ENCODE peak calls at places on chromosomes 12 and 14, in six cellular contexts. One of them, this sample, is unnamed.

GRCh38 chr12:30000401-30000800 is 216.7 kb upstream of the TMTC1 start:
- DNase-seq in fibroblast of the aortic adventitia: peak
- DNase-seq in BJ: no peak
- DNase-seq in thoracic aorta: no peak
- DNase-seq in cardiac muscle cell: peak
- DNase-seq in ovary: no peak
- DNase-seq in this sample: peak

GRCh38 chr12:94152292-94153083 is 4.1 kb downstream of the PLXNC1 start:
- DNase-seq in ovary: no peak
- DNase-seq in fibroblast of the aortic adventitia: no peak
- DNase-seq in thoracic aorta: no peak
- DNase-seq in BJ: no peak
- DNase-seq in cardiac muscle cell: no peak
- DNase-seq in this sample: no peak

GRCh38 chr14:22052795-22053194 is 379.2 kb upstream of the OR4E1 start:
- DNase-seq in thoracic aorta: no peak
- DNase-seq in fibroblast of the aortic adventitia: no peak
- DNase-seq in BJ: no peak
- DNase-seq in ovary: no peak
- DNase-seq in cardiac muscle cell: no peak
- DNase-seq in this sample: no peak

GRCh38 chr12:97283297-97283696 is 179.3 kb upstream of the RMST start:
- DNase-seq in thoracic aorta: no peak
- DNase-seq in BJ: no peak
- DNase-seq in ovary: no peak
- DNase-seq in cardiac muscle cell: no peak
- DNase-seq in fibroblast of the aortic adventitia: no peak
- DNase-seq in this sample: no peak

GRCh38 chr14:50198503-50198902 is 32.9 kb downstream of the SOS2 start:
- DNase-seq in cardiac muscle cell: no peak
- DNase-seq in BJ: no peak
- DNase-seq in fibroblast of the aortic adventitia: no peak
- DNase-seq in thoracic aorta: no peak
- DNase-seq in ovary: no peak
- DNase-seq in this sample: no peak

GRCh38 chr14:70782361-70782760 is 27.0 kb downstream of the MAP3K9 start:
- DNase-seq in fibroblast of the aortic adventitia: no peak
- DNase-seq in thoracic aorta: no peak
- DNase-seq in cardiac muscle cell: no peak
- DNase-seq in BJ: peak
- DNase-seq in ovary: no peak
- DNase-seq in this sample: peak

GRCh38 chr12:47820631-47821345 is 1.1 kb upstream of the HDAC7 start:
- DNase-seq in ovary: peak
- DNase-seq in fibroblast of the aortic adventitia: peak
- DNase-seq in cardiac muscle cell: peak
- DNase-seq in BJ: peak
- DNase-seq in thoracic aorta: peak
- DNase-seq in this sample: peak

GRCh38 chr14:65949711-65950516 is 536.3 kb upstream of the CCDC196 start:
- DNase-seq in thoracic aorta: no peak
- DNase-seq in cardiac muscle cell: peak
- DNase-seq in fibroblast of the aortic adventitia: peak
- DNase-seq in BJ: no peak
- DNase-seq in ovary: no peak
- DNase-seq in this sample: peak

GRCh38 chr12:53048033-53048779 is 1.7 kb upstream of the TNS2 start:
- DNase-seq in fibroblast of the aortic adventitia: no peak
- DNase-seq in ovary: peak
- DNase-seq in thoracic aorta: no peak
- DNase-seq in cardiac muscle cell: no peak
- DNase-seq in BJ: no peak
- DNase-seq in this sample: no peak

GRCh38 chr14:76666746-76667145 is 94.5 kb upstream of the VASH1 start:
- DNase-seq in cardiac muscle cell: no peak
- DNase-seq in fibroblast of the aortic adventitia: no peak
- DNase-seq in thoracic aorta: no peak
- DNase-seq in BJ: no peak
- DNase-seq in ovary: no peak
- DNase-seq in this sample: no peak

GRCh38 chr14:36582011-36582873 is at the start of gene NKX2-8:
- DNase-seq in cardiac muscle cell: no peak
- DNase-seq in thoracic aorta: no peak
- DNase-seq in ovary: no peak
- DNase-seq in BJ: no peak
- DNase-seq in fibroblast of the aortic adventitia: no peak
- DNase-seq in this sample: no peak

DNA sequence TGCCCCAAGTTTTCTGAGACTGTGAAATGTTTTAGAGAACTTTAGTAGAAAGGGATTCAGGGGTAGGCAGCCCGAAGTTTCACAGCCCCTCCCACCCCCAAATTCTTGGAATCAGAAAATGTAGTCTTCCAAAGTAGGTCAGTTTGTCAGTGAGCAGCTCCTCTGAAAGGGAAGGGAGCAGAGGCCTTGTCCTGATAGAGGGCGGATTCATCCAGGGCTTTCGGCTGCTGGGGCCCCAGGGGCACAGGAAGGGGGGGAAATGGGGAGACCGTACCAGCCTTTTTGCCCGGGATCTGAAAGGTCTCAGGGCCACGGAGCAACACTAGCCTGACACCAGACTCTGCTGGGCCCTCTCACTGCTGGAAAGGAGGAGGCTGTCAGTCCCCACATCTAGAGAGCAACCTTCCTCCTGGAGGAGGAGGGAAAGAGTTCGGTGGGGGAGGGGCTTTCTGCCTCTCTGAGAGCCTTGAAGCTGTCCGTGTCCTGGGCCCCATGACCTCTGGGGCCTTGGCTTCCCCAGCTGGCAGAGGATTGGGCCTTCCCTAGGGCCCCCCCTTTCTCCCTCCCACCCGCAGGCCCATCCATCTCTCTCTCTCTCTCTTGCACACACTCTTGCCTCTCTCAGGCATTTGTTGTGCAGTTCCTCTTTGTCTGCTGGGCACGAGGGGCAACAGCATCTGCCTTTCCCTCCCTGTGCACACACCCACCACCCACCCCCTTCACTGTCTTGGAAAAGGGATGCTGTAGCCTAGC is at the start of gene IKZF4:
- DNase-seq in BJ: no peak
- DNase-seq in cardiac muscle cell: peak
- DNase-seq in thoracic aorta: no peak
- DNase-seq in ovary: peak
- DNase-seq in fibroblast of the aortic adventitia: peak
- DNase-seq in this sample: peak
- H3K4me3 ChIP-seq in BJ: peak
- H3K4me3 ChIP-seq in cardiac muscle cell: peak
- H3K4me3 ChIP-seq in thoracic aorta: peak
- H3K4me3 ChIP-seq in ovary: peak
- H3K4me3 ChIP-seq in fibroblast of the aortic adventitia: peak
- H3K4me3 ChIP-seq in this sample: peak

GRCh38 chr14:64000749-64001148 is 147.9 kb downstream of the SYNE2 start:
- DNase-seq in thoracic aorta: no peak
- DNase-seq in fibroblast of the aortic adventitia: no peak
- DNase-seq in ovary: no peak
- DNase-seq in BJ: no peak
- DNase-seq in cardiac muscle cell: no peak
- DNase-seq in this sample: no peak
- TF ChIP-seq CTCF in thoracic aorta: no peak
- TF ChIP-seq CTCF in fibroblast of the aortic adventitia: no peak
- TF ChIP-seq CTCF in ovary: no peak
- TF ChIP-seq CTCF in BJ: no peak
- TF ChIP-seq CTCF in cardiac muscle cell: no peak
- TF ChIP-seq CTCF in this sample: no peak

GRCh38 chr14:52219488-52220084 is 47.9 kb upstream of the PTGDR start:
- DNase-seq in fibroblast of the aortic adventitia: peak
- DNase-seq in ovary: no peak
- DNase-seq in thoracic aorta: no peak
- DNase-seq in BJ: no peak
- DNase-seq in cardiac muscle cell: peak
- DNase-seq in this sample: no peak

GRCh38 chr14:52222901-52223300 is 44.6 kb upstream of the PTGDR start:
- DNase-seq in ovary: no peak
- DNase-seq in thoracic aorta: no peak
- DNase-seq in BJ: no peak
- DNase-seq in cardiac muscle cell: no peak
- DNase-seq in fibroblast of the aortic adventitia: no peak
- DNase-seq in this sample: no peak

GRCh38 chr14:52220924-52221802 is 46.3 kb upstream of the PTGDR start:
- DNase-seq in thoracic aorta: no peak
- DNase-seq in ovary: no peak
- DNase-seq in fibroblast of the aortic adventitia: no peak
- DNase-seq in cardiac muscle cell: no peak
- DNase-seq in BJ: no peak
- DNase-seq in this sample: no peak
- H3K4me3 ChIP-seq in thoracic aorta: peak
- H3K4me3 ChIP-seq in ovary: no peak
- H3K4me3 ChIP-seq in fibroblast of the aortic adventitia: no peak
- H3K4me3 ChIP-seq in cardiac muscle cell: no peak
- H3K4me3 ChIP-seq in BJ: no peak
- H3K4me3 ChIP-seq in this sample: no peak

DNA sequence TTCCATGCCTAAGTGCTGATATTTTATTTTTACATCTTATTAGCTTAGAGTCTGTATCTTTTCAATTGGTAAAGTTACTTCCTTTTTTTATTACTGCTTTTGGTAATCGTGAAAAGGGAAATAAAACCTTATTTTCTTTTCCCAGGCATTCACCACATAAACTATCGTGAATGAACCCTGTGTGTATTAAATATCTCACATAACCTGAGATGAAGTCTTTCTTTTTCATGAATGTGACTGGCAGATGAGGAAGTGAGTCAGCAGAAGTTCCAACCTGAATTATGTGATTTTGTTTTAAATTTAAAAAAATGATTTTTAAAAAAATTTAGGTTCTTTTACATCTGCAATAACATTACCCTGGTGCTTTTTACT is 26.0 kb downstream of the MYBPC1 start:
- DNase-seq in thoracic aorta: no peak
- DNase-seq in ovary: no peak
- DNase-seq in cardiac muscle cell: no peak
- DNase-seq in BJ: no peak
- DNase-seq in fibroblast of the aortic adventitia: no peak
- DNase-seq in this sample: no peak
- TF ChIP-seq CTCF in thoracic aorta: no peak
- TF ChIP-seq CTCF in ovary: no peak
- TF ChIP-seq CTCF in cardiac muscle cell: no peak
- TF ChIP-seq CTCF in BJ: no peak
- TF ChIP-seq CTCF in fibroblast of the aortic adventitia: no peak
- TF ChIP-seq CTCF in this sample: no peak

DNA sequence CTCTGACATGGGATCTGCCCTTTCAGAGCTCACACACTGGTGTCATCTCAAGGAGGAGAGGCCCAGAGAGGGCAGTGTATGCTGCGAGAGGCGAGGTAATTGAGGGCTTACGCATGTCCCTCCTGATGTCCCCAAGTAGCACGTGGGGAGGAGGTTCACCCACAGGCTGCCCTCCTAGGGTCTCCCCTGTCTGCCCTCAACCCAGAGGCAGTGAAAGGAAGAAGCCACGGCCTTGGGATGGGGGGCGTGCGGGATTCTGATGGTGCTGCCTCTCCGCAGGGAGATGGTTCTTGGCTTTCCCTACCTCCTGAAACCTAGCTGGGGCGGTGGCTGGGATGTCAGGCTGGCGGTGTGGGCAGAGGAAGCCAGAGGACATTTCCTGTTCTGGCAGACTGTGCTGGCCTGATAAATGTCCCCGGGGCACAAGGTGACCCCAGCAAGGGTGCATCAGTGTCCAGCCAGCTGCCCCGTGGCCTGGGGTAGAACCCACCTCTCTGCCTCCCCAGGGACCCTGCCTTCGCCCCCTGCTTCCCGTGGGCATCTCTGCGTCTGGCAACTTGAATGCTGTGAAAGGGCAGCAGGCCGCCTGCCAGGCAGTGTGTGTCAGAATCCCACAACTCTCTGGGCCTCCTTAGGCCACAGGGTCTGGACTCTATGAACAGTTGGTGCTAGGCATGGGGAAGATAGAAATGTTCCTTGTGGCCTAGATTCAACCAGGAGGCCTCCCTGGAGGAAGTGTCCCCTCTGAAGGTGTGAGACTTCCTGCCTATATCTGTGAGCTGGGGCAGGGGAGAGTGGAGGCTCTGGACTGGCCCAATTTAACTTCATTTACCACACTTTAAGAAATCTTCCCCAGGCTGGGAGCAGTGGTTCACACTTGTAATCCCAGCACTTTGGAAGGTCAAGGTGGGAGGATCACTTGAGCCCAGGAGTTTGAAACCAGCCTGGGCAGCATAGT is 4.8 kb downstream of the SH2B3 start:
- DNase-seq in cardiac muscle cell: peak
- DNase-seq in thoracic aorta: no peak
- DNase-seq in fibroblast of the aortic adventitia: no peak
- DNase-seq in ovary: no peak
- DNase-seq in BJ: no peak
- DNase-seq in this sample: peak
- H3K4me3 ChIP-seq in cardiac muscle cell: no peak
- H3K4me3 ChIP-seq in thoracic aorta: peak
- H3K4me3 ChIP-seq in fibroblast of the aortic adventitia: no peak
- H3K4me3 ChIP-seq in ovary: no peak
- H3K4me3 ChIP-seq in BJ: no peak
- H3K4me3 ChIP-seq in this sample: peak

DNA sequence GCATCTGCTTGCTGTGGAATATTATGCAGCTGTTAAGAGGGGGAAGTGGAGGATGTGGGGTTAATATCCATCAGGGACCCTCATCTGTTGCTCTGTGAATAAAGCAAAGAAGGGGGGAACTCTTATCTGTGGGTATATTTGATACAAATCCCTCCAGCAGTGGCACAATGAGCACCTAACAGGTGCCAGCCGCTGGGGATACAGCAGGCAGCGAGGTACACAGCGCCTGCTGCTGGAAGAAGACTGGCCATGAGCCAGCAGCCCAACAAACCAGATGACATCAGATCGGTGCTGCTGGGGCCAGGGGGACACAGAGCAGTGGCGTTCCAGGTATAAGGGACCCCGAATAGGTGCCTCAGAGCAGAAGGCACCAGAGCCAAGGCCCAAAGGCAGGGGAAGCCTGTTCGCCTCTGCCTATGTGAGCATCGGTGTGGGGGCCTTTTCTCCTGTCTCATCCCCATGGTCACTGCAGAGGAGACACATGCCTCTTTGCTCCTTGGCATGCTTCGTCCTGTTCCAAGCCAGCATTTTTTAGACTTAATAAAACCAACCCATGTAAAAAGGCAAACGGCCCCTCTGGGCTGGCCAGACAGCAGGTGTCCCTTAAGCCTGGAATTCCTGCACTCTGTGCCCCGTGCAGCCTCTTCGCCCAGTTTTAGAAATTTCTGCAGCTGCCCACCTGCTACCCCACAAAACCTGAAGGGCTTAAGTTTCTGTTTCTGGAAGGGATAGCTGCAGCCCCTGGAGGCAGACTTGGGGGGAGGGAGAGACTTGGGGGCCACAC is 1.6 kb upstream of the CKB start:
- DNase-seq in fibroblast of the aortic adventitia: no peak
- DNase-seq in thoracic aorta: no peak
- DNase-seq in BJ: no peak
- DNase-seq in cardiac muscle cell: no peak
- DNase-seq in ovary: peak
- DNase-seq in this sample: no peak
- TF ChIP-seq CTCF in fibroblast of the aortic adventitia: no peak
- TF ChIP-seq CTCF in thoracic aorta: no peak
- TF ChIP-seq CTCF in BJ: no peak
- TF ChIP-seq CTCF in cardiac muscle cell: no peak
- TF ChIP-seq CTCF in ovary: no peak
- TF ChIP-seq CTCF in this sample: no peak

GRCh38 chr14:61700104-61700886 is 5.0 kb downstream of the HIF1A start:
- DNase-seq in fibroblast of the aortic adventitia: peak
- DNase-seq in BJ: no peak
- DNase-seq in thoracic aorta: no peak
- DNase-seq in ovary: no peak
- DNase-seq in cardiac muscle cell: peak
- DNase-seq in this sample: peak
- H3K4me3 ChIP-seq in fibroblast of the aortic adventitia: peak
- H3K4me3 ChIP-seq in BJ: peak
- H3K4me3 ChIP-seq in thoracic aorta: peak
- H3K4me3 ChIP-seq in ovary: no peak
- H3K4me3 ChIP-seq in cardiac muscle cell: peak
- H3K4me3 ChIP-seq in this sample: peak